ENCODE peak calls at places on chromosomes 4 and X, in six cellular contexts. One of them, this sample, is unnamed. For H3K36me3, the result is how much of the 10 kb centered on the place peaks cover.

GRCh38 chr4:81522711-81523110 is 51.0 kb upstream of the RASGEF1B start:
- DNase-seq in IMR-90: no peak
- DNase-seq in adrenal gland: no peak
- DNase-seq in Peyer's patch: no peak
- DNase-seq in right lobe of liver: no peak
- DNase-seq in ovary: no peak
- DNase-seq in this sample: no peak

GRCh38 chr4:126592088-126592487 is 1040.7 kb upstream of the INTU start:
- DNase-seq in IMR-90: peak
- DNase-seq in adrenal gland: no peak
- DNase-seq in Peyer's patch: no peak
- DNase-seq in right lobe of liver: no peak
- DNase-seq in ovary: no peak
- DNase-seq in this sample: no peak

GRCh38 chr4:186902361-186902760 is 178.7 kb upstream of the FAT1 start:
- DNase-seq in IMR-90: no peak
- DNase-seq in adrenal gland: no peak
- DNase-seq in Peyer's patch: no peak
- DNase-seq in right lobe of liver: no peak
- DNase-seq in ovary: no peak
- DNase-seq in this sample: no peak

GRCh38 chrX:29872831-29873230 is 342.5 kb upstream of the MAGEB2 start:
- DNase-seq in IMR-90: no peak
- DNase-seq in adrenal gland: no peak
- DNase-seq in Peyer's patch: no peak
- DNase-seq in right lobe of liver: no peak
- DNase-seq in ovary: no peak
- DNase-seq in this sample: no peak

GRCh38 chr4:14906805-14907204 is 95.5 kb upstream of the CPEB2 start:
- DNase-seq in IMR-90: no peak
- DNase-seq in adrenal gland: no peak
- DNase-seq in Peyer's patch: no peak
- DNase-seq in right lobe of liver: no peak
- DNase-seq in ovary: no peak
- DNase-seq in this sample: no peak

GRCh38 chr4:183790661-183791060 is 114.4 kb upstream of the STOX2 start:
- DNase-seq in IMR-90: no peak
- DNase-seq in adrenal gland: no peak
- DNase-seq in Peyer's patch: no peak
- DNase-seq in right lobe of liver: no peak
- DNase-seq in ovary: no peak
- DNase-seq in this sample: no peak

GRCh38 chrX:133265331-133265730 is 47.2 kb upstream of the TFDP3 start:
- DNase-seq in IMR-90: no peak
- DNase-seq in adrenal gland: no peak
- DNase-seq in Peyer's patch: no peak
- DNase-seq in right lobe of liver: no peak
- DNase-seq in ovary: no peak
- DNase-seq in this sample: peak

GRCh38 chr4:15930314-15930713 is 8.2 kb downstream of the FGFBP1 start:
- DNase-seq in IMR-90: no peak
- DNase-seq in adrenal gland: no peak
- DNase-seq in Peyer's patch: no peak
- DNase-seq in right lobe of liver: no peak
- DNase-seq in ovary: no peak
- DNase-seq in this sample: peak

DNA sequence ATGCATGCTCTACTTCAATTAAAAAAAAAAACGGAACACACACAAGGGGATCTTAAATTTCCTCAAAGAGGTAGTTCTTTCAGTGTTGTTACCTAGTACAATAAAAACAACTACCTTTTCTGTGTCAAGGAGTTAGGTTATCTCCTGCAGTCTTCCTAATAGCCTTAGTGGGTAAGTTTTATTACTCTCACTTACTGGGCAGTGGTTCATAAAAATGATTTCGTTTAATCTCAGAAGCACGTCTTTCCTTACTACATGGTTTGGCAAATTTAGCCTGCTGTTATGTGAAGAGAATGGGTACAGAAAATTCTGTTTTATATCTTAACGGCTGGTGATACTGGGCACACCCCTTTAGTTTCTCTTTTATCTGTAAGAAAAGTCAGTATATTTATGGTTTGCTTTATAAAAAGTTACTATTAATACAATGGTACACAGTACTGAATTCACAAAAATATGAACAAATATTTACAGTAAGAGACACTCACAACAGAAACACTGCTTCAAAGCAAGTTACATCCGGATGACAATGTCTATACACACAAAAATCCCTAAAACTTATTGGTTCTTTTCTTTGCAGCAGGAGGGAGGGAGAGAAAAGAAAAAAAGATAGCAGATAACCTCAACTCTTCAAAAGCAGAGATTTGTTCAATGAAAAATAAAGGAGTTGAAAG is 8.8 kb downstream of the ADH5 start:
- DNase-seq in IMR-90: no peak
- DNase-seq in adrenal gland: no peak
- DNase-seq in Peyer's patch: no peak
- DNase-seq in right lobe of liver: no peak
- DNase-seq in ovary: no peak
- DNase-seq in this sample: no peak
- H3K36me3 ChIP-seq in IMR-90: half or more
- H3K36me3 ChIP-seq in adrenal gland: half or more
- H3K36me3 ChIP-seq in Peyer's patch: under half
- H3K36me3 ChIP-seq in right lobe of liver: under half
- H3K36me3 ChIP-seq in ovary: under half
- H3K36me3 ChIP-seq in this sample: under half

GRCh38 chr4:2534904-2535385 is 1.5 kb upstream of the FAM193A start:
- DNase-seq in IMR-90: peak
- DNase-seq in adrenal gland: no peak
- DNase-seq in Peyer's patch: no peak
- DNase-seq in right lobe of liver: no peak
- DNase-seq in ovary: no peak
- DNase-seq in this sample: no peak

GRCh38 chr4:2535386-2536192 is 858 bp upstream of the FAM193A start:
- DNase-seq in IMR-90: peak
- DNase-seq in adrenal gland: peak
- DNase-seq in Peyer's patch: peak
- DNase-seq in right lobe of liver: peak
- DNase-seq in ovary: peak
- DNase-seq in this sample: no peak

GRCh38 chr4:2537011-2537830 is 774 bp downstream of the FAM193A start:
- DNase-seq in IMR-90: peak
- DNase-seq in adrenal gland: peak
- DNase-seq in Peyer's patch: peak
- DNase-seq in right lobe of liver: peak
- DNase-seq in ovary: peak
- DNase-seq in this sample: peak

GRCh38 chr4:2536193-2537010 is at the start of gene FAM193A:
- DNase-seq in IMR-90: peak
- DNase-seq in adrenal gland: peak
- DNase-seq in Peyer's patch: peak
- DNase-seq in right lobe of liver: peak
- DNase-seq in ovary: peak
- DNase-seq in this sample: peak
- TF ChIP-seq POLR2A in IMR-90: peak
- TF ChIP-seq POLR2A in adrenal gland: no peak
- TF ChIP-seq POLR2A in Peyer's patch: no peak
- TF ChIP-seq POLR2A in right lobe of liver: peak
- TF ChIP-seq POLR2A in ovary: no peak
- TF ChIP-seq POLR2A in this sample: peak

GRCh38 chrX:65726708-65727107 is 59.3 kb downstream of the MSN start:
- DNase-seq in IMR-90: no peak
- DNase-seq in adrenal gland: no peak
- DNase-seq in Peyer's patch: no peak
- DNase-seq in right lobe of liver: no peak
- DNase-seq in ovary: no peak
- DNase-seq in this sample: no peak
- H3K36me3 ChIP-seq in IMR-90: under half
- H3K36me3 ChIP-seq in adrenal gland: under half
- H3K36me3 ChIP-seq in Peyer's patch: under half
- H3K36me3 ChIP-seq in right lobe of liver: under half
- H3K36me3 ChIP-seq in ovary: under half
- H3K36me3 ChIP-seq in this sample: under half

GRCh38 chr4:158121203-158121586 is 51.6 kb downstream of the GASK1B start:
- DNase-seq in IMR-90: peak
- DNase-seq in adrenal gland: peak
- DNase-seq in Peyer's patch: no peak
- DNase-seq in right lobe of liver: no peak
- DNase-seq in ovary: peak
- DNase-seq in this sample: no peak

GRCh38 chr4:158125325-158125724 is 47.5 kb downstream of the GASK1B start:
- DNase-seq in IMR-90: no peak
- DNase-seq in adrenal gland: no peak
- DNase-seq in Peyer's patch: no peak
- DNase-seq in right lobe of liver: no peak
- DNase-seq in ovary: no peak
- DNase-seq in this sample: no peak

DNA sequence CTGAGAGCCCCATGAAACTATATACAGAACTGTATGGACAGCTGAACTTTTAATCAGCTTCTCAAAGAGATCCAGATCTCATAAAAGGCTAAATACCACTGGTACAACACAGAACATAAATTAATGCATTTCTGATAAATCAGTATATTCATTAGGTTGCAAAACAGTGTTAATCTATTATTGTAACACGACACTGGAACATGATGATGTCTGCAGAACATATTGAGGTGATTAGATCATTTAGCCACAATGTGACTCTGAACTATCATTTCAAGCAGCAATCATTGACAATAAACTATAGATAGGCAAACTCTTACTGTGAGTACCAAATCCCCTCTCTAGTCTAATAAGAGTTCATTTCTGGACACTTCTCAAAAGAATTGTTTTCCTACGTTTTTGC is 50.3 kb downstream of the GASK1B start:
- DNase-seq in IMR-90: peak
- DNase-seq in adrenal gland: no peak
- DNase-seq in Peyer's patch: no peak
- DNase-seq in right lobe of liver: no peak
- DNase-seq in ovary: no peak
- DNase-seq in this sample: no peak
- TF ChIP-seq POLR2A in IMR-90: no peak
- TF ChIP-seq POLR2A in adrenal gland: no peak
- TF ChIP-seq POLR2A in Peyer's patch: no peak
- TF ChIP-seq POLR2A in right lobe of liver: no peak
- TF ChIP-seq POLR2A in ovary: no peak
- TF ChIP-seq POLR2A in this sample: no peak

GRCh38 chrX:73400136-73400748 is 46.6 kb upstream of the CDX4 start:
- DNase-seq in IMR-90: no peak
- DNase-seq in adrenal gland: no peak
- DNase-seq in Peyer's patch: no peak
- DNase-seq in right lobe of liver: peak
- DNase-seq in ovary: no peak
- DNase-seq in this sample: no peak
- H3K36me3 ChIP-seq in IMR-90: under half
- H3K36me3 ChIP-seq in adrenal gland: under half
- H3K36me3 ChIP-seq in Peyer's patch: under half
- H3K36me3 ChIP-seq in right lobe of liver: under half
- H3K36me3 ChIP-seq in ovary: under half
- H3K36me3 ChIP-seq in this sample: under half

This sample was measured in thyroid gland.